ENCODE peak calls at places on chromosomes 5 and 9, in four cellular contexts. One of them, this sample, is unnamed.

GRCh38 chr5:124913329-124913653 is 166.9 kb upstream of the ZNF608 start:
- DNase-seq in IMR-90: no peak
- DNase-seq in H1: no peak
- DNase-seq in K562: no peak
- DNase-seq in this sample: no peak

GRCh38 chr5:28648108-28648507 is 1609.7 kb upstream of the CDH9 start:
- DNase-seq in K562: no peak
- DNase-seq in IMR-90: no peak
- DNase-seq in H1: no peak
- DNase-seq in this sample: no peak

GRCh38 chr5:89686081-89686765 is 723.3 kb downstream of the CETN3 start:
- DNase-seq in H1: no peak
- DNase-seq in K562: no peak
- DNase-seq in IMR-90: no peak
- DNase-seq in this sample: no peak

GRCh38 chr5:61732376-61732775 is 400.3 kb downstream of the ZSWIM6 start:
- DNase-seq in IMR-90: no peak
- DNase-seq in H1: no peak
- DNase-seq in K562: no peak
- DNase-seq in this sample: no peak

GRCh38 chr5:124718376-124718775 is 28.1 kb downstream of the ZNF608 start:
- DNase-seq in IMR-90: no peak
- DNase-seq in K562: no peak
- DNase-seq in H1: no peak
- DNase-seq in this sample: no peak

GRCh38 chr5:44398382-44398781 is 9.2 kb upstream of the FGF10 start:
- DNase-seq in IMR-90: no peak
- DNase-seq in H1: no peak
- DNase-seq in K562: no peak
- DNase-seq in this sample: no peak

GRCh38 chr9:133772581-133772980 is 34.4 kb upstream of the SARDH start:
- DNase-seq in K562: no peak
- DNase-seq in H1: no peak
- DNase-seq in IMR-90: no peak
- DNase-seq in this sample: no peak

GRCh38 chr9:18294229-18294628 is 179.7 kb upstream of the ADAMTSL1 start:
- DNase-seq in K562: no peak
- DNase-seq in IMR-90: no peak
- DNase-seq in H1: no peak
- DNase-seq in this sample: no peak

GRCh38 chr5:74641778-74642542 is 1.4 kb upstream of the ENC1 start:
- DNase-seq in IMR-90: peak
- DNase-seq in K562: no peak
- DNase-seq in H1: no peak
- DNase-seq in this sample: no peak

GRCh38 chr5:24539625-24540024 is 105.2 kb downstream of the CDH10 start:
- DNase-seq in K562: no peak
- DNase-seq in H1: no peak
- DNase-seq in IMR-90: no peak
- DNase-seq in this sample: no peak

GRCh38 chr9:15670246-15670645 is 117.4 kb downstream of the CCDC171 start:
- DNase-seq in H1: no peak
- DNase-seq in IMR-90: no peak
- DNase-seq in K562: no peak
- DNase-seq in this sample: no peak

GRCh38 chr5:91591076-91591475 is 208.0 kb upstream of the ARRDC3 start:
- DNase-seq in IMR-90: no peak
- DNase-seq in K562: no peak
- DNase-seq in H1: no peak
- DNase-seq in this sample: no peak

GRCh38 chr5:177539411-177539810 is 15.0 kb downstream of the FAM193B start:
- DNase-seq in K562: no peak
- DNase-seq in H1: no peak
- DNase-seq in IMR-90: peak
- DNase-seq in this sample: no peak

GRCh38 chr5:83512051-83512745 is 40.7 kb downstream of the VCAN start:
- DNase-seq in IMR-90: peak
- DNase-seq in K562: no peak
- DNase-seq in H1: no peak
- DNase-seq in this sample: no peak

GRCh38 chr9:105158898-105159297 is 85.6 kb upstream of the SLC44A1 start:
- DNase-seq in IMR-90: no peak
- DNase-seq in K562: no peak
- DNase-seq in H1: no peak
- DNase-seq in this sample: no peak

GRCh38 chr9:128550770-128551651 is 1.4 kb upstream of the SPTAN1 start:
- DNase-seq in H1: no peak
- DNase-seq in IMR-90: peak
- DNase-seq in K562: no peak
- DNase-seq in this sample: no peak

GRCh38 chr5:17275279-17276158 is 58.1 kb downstream of the BASP1 start:
- DNase-seq in H1: no peak
- DNase-seq in K562: no peak
- DNase-seq in IMR-90: no peak
- DNase-seq in this sample: no peak

GRCh38 chr9:17962747-17963146 is 383.9 kb downstream of the SH3GL2 start:
- DNase-seq in IMR-90: no peak
- DNase-seq in H1: no peak
- DNase-seq in K562: no peak
- DNase-seq in this sample: no peak

GRCh38 chr5:173761182-173761521 is 127.0 kb upstream of the CPEB4 start:
- DNase-seq in K562: no peak
- DNase-seq in H1: no peak
- DNase-seq in IMR-90: no peak
- DNase-seq in this sample: no peak

GRCh38 chr5:126939887-126940286 is 90.5 kb downstream of the MARCHF3 start:
- DNase-seq in H1: no peak
- DNase-seq in K562: no peak
- DNase-seq in IMR-90: peak
- DNase-seq in this sample: no peak

GRCh38 chr5:61350535-61350934 is 18.5 kb downstream of the ZSWIM6 start:
- DNase-seq in H1: no peak
- DNase-seq in K562: no peak
- DNase-seq in IMR-90: no peak
- DNase-seq in this sample: no peak

GRCh38 chr9:112819635-112820496 is 69.3 kb downstream of the SNX30 start:
- DNase-seq in H1: no peak
- DNase-seq in IMR-90: peak
- DNase-seq in K562: peak
- DNase-seq in this sample: peak

GRCh38 chr5:7398596-7399260 is 2.8 kb downstream of the ADCY2 start:
- DNase-seq in H1: no peak
- DNase-seq in IMR-90: no peak
- DNase-seq in K562: no peak
- DNase-seq in this sample: no peak

GRCh38 chr9:137879566-137880150 is 2.1 kb downstream of the CACNA1B start:
- DNase-seq in H1: no peak
- DNase-seq in IMR-90: no peak
- DNase-seq in K562: no peak
- DNase-seq in this sample: no peak

GRCh38 chr5:142438573-142438972 is 113.8 kb upstream of the SPRY4 start:
- DNase-seq in IMR-90: no peak
- DNase-seq in H1: no peak
- DNase-seq in K562: no peak
- DNase-seq in this sample: no peak

GRCh38 chr5:161230222-161230621 is 316.3 kb downstream of the GABRB2 start:
- DNase-seq in IMR-90: no peak
- DNase-seq in H1: no peak
- DNase-seq in K562: no peak
- DNase-seq in this sample: no peak
- TF ChIP-seq CHD1 in IMR-90: no peak
- TF ChIP-seq CHD1 in H1: no peak
- TF ChIP-seq CHD1 in K562: no peak
- TF ChIP-seq CHD1 in this sample: no peak

GRCh38 chr5:32600057-32600622 is 14.8 kb downstream of the SUB1 start:
- DNase-seq in IMR-90: peak
- DNase-seq in K562: no peak
- DNase-seq in H1: no peak
- DNase-seq in this sample: no peak
- TF ChIP-seq CHD1 in IMR-90: no peak
- TF ChIP-seq CHD1 in K562: no peak
- TF ChIP-seq CHD1 in H1: no peak
- TF ChIP-seq CHD1 in this sample: no peak

DNA sequence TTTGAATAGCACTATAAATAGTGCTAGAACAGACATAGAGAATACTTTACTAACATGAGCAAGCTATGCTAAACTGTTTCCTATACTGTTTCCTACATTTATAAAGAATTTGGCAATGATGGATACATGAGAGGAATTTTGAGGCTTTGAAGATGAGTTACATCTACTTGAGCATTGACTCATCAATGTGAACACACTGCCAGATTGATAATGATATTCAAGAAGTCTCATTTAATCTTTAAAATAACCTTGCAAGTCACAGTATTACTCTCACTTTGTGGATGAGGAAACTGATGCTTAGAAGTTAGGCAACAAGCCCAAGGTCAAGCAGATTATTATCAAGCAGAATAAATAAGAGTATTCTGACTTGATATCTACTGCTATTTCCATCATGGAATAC is 281.8 kb downstream of the DNAH5 start:
- DNase-seq in K562: no peak
- DNase-seq in IMR-90: peak
- DNase-seq in H1: no peak
- DNase-seq in this sample: no peak
- TF ChIP-seq CHD1 in K562: no peak
- TF ChIP-seq CHD1 in IMR-90: no peak
- TF ChIP-seq CHD1 in H1: no peak
- TF ChIP-seq CHD1 in this sample: no peak

GRCh38 chr5:78612227-78613150 is 36.1 kb downstream of the LHFPL2 start:
- DNase-seq in K562: no peak
- DNase-seq in H1: no peak
- DNase-seq in IMR-90: no peak
- DNase-seq in this sample: no peak

GRCh38 chr5:78613151-78613533 is 35.4 kb downstream of the LHFPL2 start:
- DNase-seq in H1: no peak
- DNase-seq in IMR-90: no peak
- DNase-seq in K562: no peak
- DNase-seq in this sample: no peak

GRCh38 chr5:78615697-78616096 is 32.9 kb downstream of the LHFPL2 start:
- DNase-seq in H1: no peak
- DNase-seq in IMR-90: peak
- DNase-seq in K562: peak
- DNase-seq in this sample: no peak

GRCh38 chr5:78611161-78611605 is 37.4 kb downstream of the LHFPL2 start:
- DNase-seq in H1: peak
- DNase-seq in K562: no peak
- DNase-seq in IMR-90: peak
- DNase-seq in this sample: no peak

DNA sequence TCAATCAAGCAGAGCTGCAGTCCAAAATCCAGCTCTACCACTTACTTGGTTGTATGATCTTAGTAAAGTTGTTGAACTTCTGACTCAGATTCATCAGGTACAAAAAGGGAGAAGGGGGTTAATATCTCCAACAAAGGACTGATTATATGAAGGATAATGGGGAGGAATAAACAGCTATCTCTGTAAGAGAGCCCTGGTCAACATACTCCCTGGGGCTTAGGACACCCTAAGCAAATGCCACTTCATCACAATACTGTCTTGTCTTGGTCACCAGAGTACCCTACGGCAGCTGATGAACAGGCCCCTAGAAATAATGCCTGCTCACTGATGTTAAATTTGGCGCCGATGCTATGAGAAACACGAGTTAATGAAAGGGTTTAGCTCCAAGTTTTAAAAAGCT is 34.8 kb downstream of the LHFPL2 start:
- DNase-seq in IMR-90: no peak
- DNase-seq in H1: no peak
- DNase-seq in K562: no peak
- DNase-seq in this sample: no peak
- TF ChIP-seq CHD1 in IMR-90: no peak
- TF ChIP-seq CHD1 in H1: no peak
- TF ChIP-seq CHD1 in K562: no peak
- TF ChIP-seq CHD1 in this sample: no peak

GRCh38 chr9:114318416-114318815 is 4.5 kb upstream of the ORM1 start:
- DNase-seq in IMR-90: no peak
- DNase-seq in H1: no peak
- DNase-seq in K562: no peak
- DNase-seq in this sample: no peak
- TF ChIP-seq CHD1 in IMR-90: no peak
- TF ChIP-seq CHD1 in H1: no peak
- TF ChIP-seq CHD1 in K562: no peak
- TF ChIP-seq CHD1 in this sample: no peak

GRCh38 chr5:9354336-9355081 is 191.4 kb downstream of the SEMA5A start:
- DNase-seq in IMR-90: no peak
- DNase-seq in H1: no peak
- DNase-seq in K562: no peak
- DNase-seq in this sample: no peak
- TF ChIP-seq CHD1 in IMR-90: no peak
- TF ChIP-seq CHD1 in H1: no peak
- TF ChIP-seq CHD1 in K562: no peak
- TF ChIP-seq CHD1 in this sample: no peak

DNA sequence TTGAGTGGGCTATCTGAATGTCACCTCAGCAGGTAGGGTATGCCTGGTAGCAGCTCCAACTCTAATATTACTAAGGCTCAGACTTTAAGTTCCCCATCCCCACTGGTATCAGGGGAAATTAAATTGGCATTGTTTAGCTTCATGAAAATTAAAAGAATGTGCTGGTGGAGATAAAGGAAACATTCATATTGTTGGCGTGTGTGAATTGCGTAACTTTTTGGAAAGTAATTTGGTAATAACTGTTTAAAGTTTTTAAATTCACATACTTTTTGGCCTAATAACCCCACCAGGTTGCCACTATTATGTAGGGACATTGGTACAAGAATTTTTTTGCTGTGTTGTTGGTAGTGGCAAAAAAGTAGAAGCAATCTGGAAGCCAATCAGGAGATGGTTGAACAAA is 29.4 kb downstream of the TNPO1 start:
- DNase-seq in K562: no peak
- DNase-seq in IMR-90: no peak
- DNase-seq in H1: no peak
- DNase-seq in this sample: no peak
- TF ChIP-seq CHD1 in K562: no peak
- TF ChIP-seq CHD1 in IMR-90: no peak
- TF ChIP-seq CHD1 in H1: no peak
- TF ChIP-seq CHD1 in this sample: no peak